ENCODE peak calls at places on chromosomes 13 and 19, in six cellular contexts. Y, O, P, M, Q and J are unnamed samples.
A peak's percentile ranks its signal among the peaks of the same experiment; 100 is the strongest.

GRCh38 chr19:10699650-10700335 is 1.4 kb upstream of the QTRT1 start:
- DNase-seq in Y (no peak), O (peak; percentile 66), P (no peak), M (no peak), Q (peak; percentile 73), J (peak; percentile 48)

GRCh38 chr13:113802090-113802531 is 43.1 kb downstream of the TMEM255B start:
- DNase-seq in Y (peak; percentile 43), O (peak; percentile 76), P (peak; percentile 60), M (no peak), Q (peak; percentile 54), J (peak; percentile 74)

GRCh38 chr19:30324982-30325381 is 47.2 kb upstream of the ZNF536 start:
- DNase-seq in Y (no peak), O (no peak), P (no peak), M (no peak), Q (no peak), J (no peak)

GRCh38 chr13:93558637-93559036 is 332.0 kb downstream of the GPC6 start:
- DNase-seq in Y (no peak), O (peak; percentile 15), P (no peak), M (no peak), Q (no peak), J (peak; percentile 10)

GRCh38 chr19:38736413-38737280 is 7.6 kb downstream of the CAPN12 start:
- DNase-seq in Y (peak; percentile 45), O (peak; percentile 12), P (peak; percentile 87), M (no peak), Q (no peak), J (peak; percentile 30)

GRCh38 chr13:36778083-36778671 is 40.8 kb upstream of the RFXAP start:
- DNase-seq in Y (no peak), O (peak; percentile 12), P (no peak), M (peak; percentile 40), Q (peak; percentile 72), J (peak; percentile 63)

GRCh38 chr19:50173144-50173543 is 10.1 kb upstream of the IZUMO2 start:
- DNase-seq in Y (no peak), O (no peak), P (peak; percentile 76), M (no peak), Q (no peak), J (no peak)

GRCh38 chr13:74301200-74302063 is 167.2 kb upstream of the KLF12 start:
- DNase-seq in Y (no peak), O (no peak), P (no peak), M (no peak), Q (peak; percentile 56), J (peak; percentile 31)

GRCh38 chr19:18591735-18592385 is 3.3 kb downstream of the REX1BD start:
- DNase-seq in Y (no peak), O (peak; percentile 85), P (peak; percentile 43), M (no peak), Q (no peak), J (no peak)

GRCh38 chr13:93227906-93228801 is 1.5 kb downstream of the GPC6 start:
- DNase-seq in Y (no peak), O (peak; percentile 85), P (no peak), M (no peak), Q (peak; percentile 81), J (peak; percentile 92)

GRCh38 chr19:15759962-15760565 is 22.3 kb downstream of the OR10H3 start:
- DNase-seq in Y (no peak), O (no peak), P (no peak), M (no peak), Q (no peak), J (no peak)

GRCh38 chr13:99384468-99384867 is 77.3 kb upstream of the GPR183 start:
- DNase-seq in Y (peak; percentile 11), O (no peak), P (no peak), M (no peak), Q (no peak), J (no peak)

GRCh38 chr13:102028846-102029245 is 373.0 kb downstream of the FGF14 start:
- DNase-seq in Y (no peak), O (no peak), P (no peak), M (no peak), Q (no peak), J (no peak)

GRCh38 chr13:23510979-23511735 is 59.1 kb upstream of the TNFRSF19 start:
- DNase-seq in Y (no peak), O (peak; percentile 50), P (no peak), M (peak; percentile 25), Q (peak; percentile 75), J (peak; percentile 56)

GRCh38 chr13:23515116-23515515 is 55.1 kb upstream of the TNFRSF19 start:
- DNase-seq in Y (no peak), O (no peak), P (no peak), M (no peak), Q (no peak), J (no peak)

GRCh38 chr13:23513460-23513859 is 56.8 kb upstream of the TNFRSF19 start:
- DNase-seq in Y (no peak), O (no peak), P (no peak), M (no peak), Q (no peak), J (no peak)

GRCh38 chr13:23514076-23514475 is 56.1 kb upstream of the TNFRSF19 start:
- DNase-seq in Y (no peak), O (no peak), P (no peak), M (no peak), Q (no peak), J (no peak)

GRCh38 chr13:23512762-23513395 is 57.3 kb upstream of the TNFRSF19 start:
- DNase-seq in Y (no peak), O (no peak), P (no peak), M (no peak), Q (no peak), J (no peak)
- TF ChIP-seq CTCF in Y (no peak), O (peak; percentile 13), P (no peak), M (peak; percentile 6), Q (peak; percentile 2), J (no peak)

GRCh38 chr13:111115841-111116500 is 861 bp downstream of the ARHGEF7 start:
- DNase-seq in Y (peak; percentile 51), O (peak; percentile 91), P (no peak), M (peak; percentile 9), Q (peak; percentile 86), J (peak; percentile 71)
- H3K4me3 ChIP-seq in Y (no peak overlapping the region), O (peak overlapping the region; percentile 44), P (no peak overlapping the region), M (peak overlapping the region; percentile 42), Q (peak overlapping the region; percentile 61), J (peak overlapping the region; percentile 30)

DNA sequence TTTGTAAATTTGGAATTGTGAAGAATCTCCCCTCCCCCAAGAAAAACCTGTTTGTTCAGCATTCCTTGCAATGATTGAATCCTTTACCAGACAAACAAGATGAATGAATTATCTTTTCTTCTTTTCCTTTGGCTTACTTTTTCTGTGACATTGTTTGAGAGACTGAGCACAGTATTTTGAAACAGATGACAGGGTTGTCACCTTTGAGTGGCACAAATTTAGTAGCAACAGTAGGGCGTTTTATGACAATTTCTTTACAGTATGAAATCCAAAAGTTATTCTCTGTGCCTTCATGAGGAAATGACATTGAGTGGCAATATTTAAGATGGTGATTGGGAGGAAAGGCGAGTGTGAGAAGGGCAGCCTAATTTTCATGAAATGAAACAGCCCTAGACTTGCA is 68.7 kb upstream of the SCEL start:
- DNase-seq in Y (no peak), O (no peak), P (no peak), M (no peak), Q (no peak), J (no peak)
- TF ChIP-seq CTCF in Y (no peak), O (no peak), P (no peak), M (no peak), Q (no peak), J (no peak)

GRCh38 chr13:91313581-91313980 is 33.9 kb upstream of the MIR17HG start:
- DNase-seq in Y (no peak), O (no peak), P (no peak), M (no peak), Q (no peak), J (no peak)

GRCh38 chr13:91308299-91308698 is 39.2 kb upstream of the MIR17HG start:
- DNase-seq in Y (no peak), O (no peak), P (no peak), M (no peak), Q (no peak), J (no peak)

GRCh38 chr13:91313103-91313502 is 34.4 kb upstream of the MIR17HG start:
- DNase-seq in Y (no peak), O (peak; percentile 6), P (no peak), M (no peak), Q (peak; percentile 3), J (peak; percentile 3)

GRCh38 chr13:91312324-91312723 is 35.2 kb upstream of the MIR17HG start:
- DNase-seq in Y (no peak), O (no peak), P (no peak), M (no peak), Q (no peak), J (no peak)

DNA sequence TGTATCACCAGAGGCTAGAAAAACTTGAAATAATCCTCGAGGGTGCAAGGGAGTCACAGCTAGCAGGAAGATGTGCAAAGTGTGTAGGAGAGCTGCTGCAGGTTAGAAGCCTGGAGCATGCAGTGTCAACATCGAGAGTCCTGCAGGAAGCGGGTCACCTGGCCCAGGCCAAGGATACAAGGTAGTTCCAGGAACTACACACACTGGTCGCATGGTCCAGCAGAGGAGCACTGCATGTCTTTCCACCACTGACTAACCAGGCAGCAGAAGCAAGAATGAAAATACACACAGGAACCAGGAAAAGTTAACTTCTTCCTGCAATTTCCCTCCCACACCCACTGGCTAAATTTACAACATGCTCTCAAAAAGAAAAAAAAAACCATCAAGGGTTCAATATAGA is 36.0 kb upstream of the MIR17HG start:
- DNase-seq in Y (no peak), O (no peak), P (no peak), M (no peak), Q (no peak), J (no peak)
- H3K4me3 ChIP-seq in Y (no peak overlapping the region), O (no peak overlapping the region), P (no peak overlapping the region), M (no peak overlapping the region), Q (no peak overlapping the region), J (no peak overlapping the region)